ENCODE peak calls at places on chromosomes 11 and 22, in five cellular contexts. W is gastrocnemius medialis, C is Panc1, N is cardiac fibroblast, Z is lower lobe of right lung. X is an unnamed sample.

GRCh38 chr22:49272546-49273125 is 555.0 kb downstream of the BRD1 start:
- DNase-seq in Z (no peak), N (no peak), C (no peak), W (no peak), X (no peak)

GRCh38 chr22:33986167-33986771 is 66.0 kb upstream of the LARGE1 start:
- DNase-seq in N (no peak), Z (no peak), W (no peak), C (no peak), X (no peak)

GRCh38 chr22:43926349-43926710 is 2.7 kb downstream of the PNPLA3 start:
- DNase-seq in C (no peak), Z (no peak), N (no peak), W (no peak), X (no peak)

GRCh38 chr11:18314794-18315523 is 7.0 kb downstream of the HPS5 start:
- DNase-seq in W (no peak), N (peak), C (no peak), Z (no peak), X (no peak)

GRCh38 chr11:35964846-35965245 is 21.0 kb downstream of the LDLRAD3 start:
- DNase-seq in Z (no peak), C (no peak), N (peak), W (no peak), X (no peak)

GRCh38 chr11:783581-784015 is 6.3 kb downstream of the CEND1 start:
- DNase-seq in W (peak), C (no peak), Z (peak), N (peak), X (peak)

GRCh38 chr22:31923166-31923565 is 21.2 kb upstream of the YWHAH start:
- DNase-seq in C (no peak), W (peak), N (peak), Z (no peak), X (no peak)

GRCh38 chr11:128394436-128395089 is 192.8 kb downstream of the ETS1 start:
- DNase-seq in N (peak), W (no peak), C (no peak), Z (no peak), X (peak)

GRCh38 chr11:11401960-11402359 is 48.9 kb upstream of the CSNK2A3 start:
- DNase-seq in N (no peak), Z (no peak), C (no peak), W (no peak), X (no peak)

GRCh38 chr22:45224988-45225731 is 15.5 kb downstream of the KIAA0930 start:
- DNase-seq in Z (peak), N (no peak), C (no peak), W (no peak), X (no peak)

GRCh38 chr22:20237480-20238440 is 30.4 kb downstream of the RTN4R start:
- DNase-seq in N (no peak), C (no peak), Z (no peak), W (peak), X (no peak)

GRCh38 chr22:49535126-49535525 is 292.5 kb downstream of the BRD1 start:
- DNase-seq in Z (no peak), N (no peak), C (no peak), W (no peak), X (no peak)

GRCh38 chr11:105991888-105992287 is 30.2 kb downstream of the MSANTD4 start:
- DNase-seq in Z (no peak), W (no peak), C (no peak), N (no peak), X (no peak)

GRCh38 chr22:31049815-31050420 is 31.2 kb upstream of the SMTN start:
- DNase-seq in W (no peak), Z (no peak), N (peak), C (no peak), X (no peak)

GRCh38 chr11:85941380-85941973 is 86.3 kb downstream of the CCDC83 start:
- DNase-seq in C (no peak), Z (no peak), N (peak), W (peak), X (peak)

GRCh38 chr11:30879322-30880020 is 293.3 kb upstream of the MPPED2 start:
- DNase-seq in Z (no peak), N (peak), W (no peak), C (no peak), X (no peak)

GRCh38 chr11:120108154-120108784 is 29.6 kb downstream of the TRIM29 start:
- DNase-seq in C (peak), W (peak), Z (peak), N (peak), X (peak)

GRCh38 chr22:20957691-20958440 is 9.2 kb upstream of the AIFM3 start:
- DNase-seq in N (no peak), W (no peak), C (no peak), Z (peak), X (no peak)

GRCh38 chr11:70314730-70315129 is 44.2 kb downstream of the PPFIA1 start:
- DNase-seq in N (no peak), W (no peak), C (no peak), Z (peak), X (no peak)

GRCh38 chr11:85988780-85989179 is 80.1 kb downstream of the PICALM start:
- DNase-seq in W (no peak), C (no peak), Z (no peak), N (no peak), X (no peak)

GRCh38 chr11:7579226-7579825 is 65.5 kb downstream of the PPFIBP2 start:
- DNase-seq in Z (no peak), C (no peak), W (peak), N (peak), X (peak)

GRCh38 chr22:46088541-46089311 is 61.6 kb upstream of the PPARA start:
- DNase-seq in N (peak), Z (peak), W (peak), C (no peak), X (peak)

GRCh38 chr11:12289667-12290476 is 87.5 kb upstream of the PARVA start:
- DNase-seq in C (no peak), N (no peak), W (no peak), Z (no peak), X (no peak)

GRCh38 chr11:72243567-72244316 is at the start of gene PHOX2A:
- DNase-seq in C (no peak), N (no peak), W (no peak), Z (no peak), X (no peak)

GRCh38 chr11:27754035-27755017 is 54.1 kb upstream of the BDNF start:
- DNase-seq in C (no peak), W (no peak), Z (no peak), N (no peak), X (peak)

GRCh38 chr22:43118953-43119458 is 8.5 kb downstream of the BIK start:
- DNase-seq in C (no peak), Z (no peak), W (no peak), N (no peak), X (no peak)

GRCh38 chr22:41888638-41889200 is 26.2 kb downstream of the SHISA8 start:
- DNase-seq in C (no peak), W (no peak), Z (no peak), N (no peak), X (no peak)

GRCh38 chr11:126790550-126790981 is 210.0 kb downstream of the KIRREL3 start:
- DNase-seq in Z (no peak), N (peak), C (no peak), W (no peak), X (peak)

GRCh38 chr22:25736378-25737011 is 5.5 kb upstream of the MYO18B start:
- DNase-seq in C (no peak), N (no peak), Z (no peak), W (no peak), X (no peak)

GRCh38 chr11:123434911-123435310 is 4.8 kb downstream of the GRAMD1B start:
- DNase-seq in Z (no peak), C (no peak), W (no peak), N (no peak), X (no peak)

GRCh38 chr11:2309251-2310072 is 7.6 kb downstream of the TSPAN32 start:
- DNase-seq in W (no peak), C (no peak), Z (no peak), N (no peak), X (no peak)

GRCh38 chr11:119482561-119483001 is 59.6 kb upstream of the THY1 start:
- DNase-seq in W (no peak), Z (no peak), C (no peak), N (no peak), X (no peak)

GRCh38 chr22:50676211-50676636 is 3.6 kb downstream of the SHANK3 start:
- DNase-seq in Z (no peak), W (no peak), N (no peak), C (no peak), X (no peak)

GRCh38 chr22:28360846-28361424 is 318.7 kb downstream of the TTC28 start:
- DNase-seq in W (no peak), C (no peak), N (no peak), Z (no peak), X (no peak)

GRCh38 chr11:33530824-33531223 is 169.8 kb downstream of the C11orf91 start:
- DNase-seq in N (peak), C (no peak), Z (no peak), W (no peak), X (peak)

GRCh38 chr11:33532720-33533119 is 167.9 kb downstream of the C11orf91 start:
- DNase-seq in C (no peak), Z (no peak), N (no peak), W (no peak), X (no peak)

GRCh38 chr11:33533668-33534067 is 167.0 kb downstream of the C11orf91 start:
- DNase-seq in N (peak), C (no peak), W (no peak), Z (no peak), X (peak)

GRCh38 chr11:33531743-33532181 is 168.9 kb downstream of the C11orf91 start:
- DNase-seq in N (peak), W (peak), C (no peak), Z (no peak), X (peak)

DNA sequence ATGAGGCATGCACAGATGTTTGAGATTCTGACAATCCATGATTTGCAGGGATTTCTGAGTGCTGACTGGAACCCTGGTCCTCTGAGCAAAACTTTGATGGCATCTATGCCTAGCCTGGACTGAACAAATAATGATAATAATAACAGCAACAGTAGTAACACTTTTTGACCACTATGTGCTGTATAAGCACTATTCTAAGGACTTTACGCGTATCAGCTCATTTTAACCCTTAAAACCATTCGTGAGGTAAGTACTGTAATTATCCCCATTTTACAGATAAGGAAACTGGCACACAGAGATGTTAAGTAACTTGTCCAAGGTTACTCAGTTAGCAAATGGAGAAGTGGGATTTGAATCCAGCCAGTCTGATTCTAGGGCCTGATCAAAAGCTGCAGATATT is 168.4 kb downstream of the C11orf91 start:
- DNase-seq in N (no peak), W (no peak), Z (no peak), C (no peak), X (no peak)
- TF ChIP-seq CTCF in N (no peak), W (no peak), Z (no peak), C (no peak), X (no peak)

GRCh38 chr11:26227311-26227710 is 104.6 kb upstream of the ANO3 start:
- DNase-seq in W (no peak), N (peak), C (peak), Z (no peak), X (peak)
- H3K4me3 ChIP-seq in W (no peak), N (no peak), C (no peak), Z (no peak), X (no peak)

DNA sequence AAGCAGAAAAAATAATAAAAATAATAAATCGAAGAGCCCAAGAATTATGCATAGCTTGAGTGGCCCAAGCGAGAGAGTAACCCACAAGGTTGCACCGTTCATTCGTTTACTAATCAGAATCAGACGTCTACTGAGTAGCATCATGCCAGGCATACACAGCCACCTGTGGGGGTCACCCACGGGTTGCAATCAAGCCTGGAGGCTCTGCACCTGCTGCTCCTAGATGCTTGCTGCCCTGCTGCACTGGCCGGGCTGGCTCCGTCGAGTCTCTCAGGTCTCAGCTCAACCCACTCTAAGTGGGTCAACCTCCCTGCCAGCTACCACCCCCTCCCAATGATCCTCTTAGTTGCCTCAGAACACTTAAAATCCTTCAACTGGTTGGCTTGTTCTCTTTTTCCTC is 2.0 kb upstream of the TESMIN start:
- DNase-seq in Z (no peak), W (no peak), C (no peak), N (no peak), X (no peak)
- TF ChIP-seq CTCF in Z (no peak), W (no peak), C (no peak), N (no peak), X (no peak)

GRCh38 chr22:47159592-47159991 is 397.1 kb downstream of the TBC1D22A start:
- DNase-seq in Z (no peak), N (no peak), W (no peak), C (no peak), X (no peak)
- H3K4me3 ChIP-seq in Z (no peak), N (no peak), W (no peak), C (no peak), X (no peak)

DNA sequence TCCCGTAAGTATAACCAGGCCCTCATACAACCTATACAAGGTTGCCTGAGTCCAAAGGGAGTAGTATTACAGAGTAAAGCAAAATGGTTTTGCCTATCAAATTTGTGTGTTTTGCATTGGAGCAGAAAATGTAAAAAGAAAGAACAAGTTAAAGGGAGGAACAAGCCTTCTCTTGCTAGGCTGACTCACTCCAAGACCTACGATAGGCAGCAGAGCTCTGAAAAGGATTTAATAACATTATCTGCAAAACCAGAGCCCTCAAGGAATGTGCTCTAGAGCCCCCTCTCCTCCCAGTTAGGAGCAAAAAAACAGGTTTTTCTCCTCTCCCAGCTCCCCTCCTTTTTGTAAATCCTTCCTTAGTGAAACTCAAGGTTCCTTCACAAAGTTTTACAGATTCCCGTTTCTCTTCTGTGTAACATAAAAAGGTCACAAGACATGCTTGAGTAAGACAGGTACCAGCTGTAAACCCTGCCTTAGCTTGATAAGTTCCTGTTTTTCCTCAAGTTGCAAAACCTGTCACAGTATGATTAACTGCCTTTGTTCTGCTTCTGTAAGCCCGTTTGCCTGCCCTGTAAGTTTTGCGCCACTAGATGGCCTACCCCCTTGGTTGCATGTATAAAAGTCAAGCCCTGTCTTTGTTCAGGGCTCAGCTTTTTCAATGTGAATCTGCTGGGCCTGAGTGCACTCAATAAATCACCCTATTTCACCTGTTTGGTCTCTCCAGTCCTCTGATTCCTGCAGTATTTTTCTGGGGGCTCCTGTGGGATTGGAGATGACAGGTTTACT is 498.2 kb downstream of the KCNA4 start:
- DNase-seq in N (peak), C (no peak), Z (peak), W (no peak), X (peak)
- TF ChIP-seq CTCF in N (peak), C (no peak), Z (peak), W (no peak), X (peak)

GRCh38 chr11:78022397-78023396 is at the start of gene KCTD14:
- DNase-seq in N (peak), W (no peak), C (no peak), Z (peak), X (no peak)
- H3K4me3 ChIP-seq in N (peak), W (peak), C (peak), Z (peak), X (peak)